ENCODE peak calls at places on chromosomes 16 and 17, in ten cellular contexts. R is SIG-M5; C is hypothalamus; F is activated CD4-positive, CD25-positive, alpha-beta regulatory T cell; V is MM.1S; U is COR-L47; B is effector memory CD8-positive, alpha-beta T cell; D is fibroblast of lung; G is B cell; P is activated CD8-positive, alpha-beta T cell treated with anti-CD3 and anti-CD28 coated beads for 36 hours. I is an unnamed sample.

GRCh38 chr16:22670551-22670970 is 143.4 kb upstream of the HS3ST2 start:
- DNase-seq in F (no peak), P (peak), B (no peak), G (peak), U (no peak), R (no peak), D (no peak), C (peak), V (no peak), I (peak)

GRCh38 chr17:78723001-78723796 is 58.9 kb downstream of the CYTH1 start:
- DNase-seq in R (no peak), G (no peak), B (no peak), C (peak), V (peak), F (no peak), D (peak), U (peak), P (no peak), I (peak)

GRCh38 chr16:79713609-79714309 is 113.2 kb upstream of the MAF start:
- DNase-seq in D (no peak), F (no peak), P (no peak), R (no peak), G (no peak), C (no peak), V (peak), B (no peak), U (no peak), I (no peak)

GRCh38 chr17:9409026-9409425 is 166.6 kb downstream of the STX8 start:
- DNase-seq in F (no peak), U (no peak), R (no peak), C (no peak), P (no peak), V (no peak), G (no peak), B (no peak), D (no peak), I (no peak)

GRCh38 chr16:49491736-49492089 is 118.1 kb downstream of the C16orf78 start:
- DNase-seq in U (no peak), V (peak), B (no peak), F (no peak), G (no peak), D (peak), C (peak), P (no peak), R (no peak), I (peak)

GRCh38 chr17:41494524-41494923 is 4.8 kb upstream of the KRT36 start:
- DNase-seq in F (no peak), V (no peak), C (no peak), R (no peak), P (no peak), G (no peak), D (peak), U (no peak), B (no peak), I (no peak)

GRCh38 chr16:86387461-86388440 is 122.6 kb upstream of the FOXF1 start:
- DNase-seq in P (peak), R (peak), U (no peak), F (no peak), B (no peak), V (no peak), C (no peak), G (no peak), D (peak), I (no peak)

GRCh38 chr17:8121531-8122390 is 2.1 kb downstream of the HES7 start:
- DNase-seq in U (no peak), V (peak), C (peak), F (peak), R (no peak), G (peak), D (peak), P (peak), B (peak), I (peak)

GRCh38 chr17:29038511-29039300 is 4.2 kb upstream of the PIPOX start:
- DNase-seq in G (no peak), R (no peak), C (no peak), P (no peak), D (peak), F (no peak), V (no peak), B (no peak), U (no peak), I (no peak)

GRCh38 chr17:40646791-40647548 is 648 bp downstream of the SMARCE1 start:
- DNase-seq in G (no peak), P (peak), U (peak), B (no peak), R (no peak), V (peak), C (no peak), F (no peak), D (peak), I (no peak)

GRCh38 chr17:9971991-9972390 is 66.9 kb upstream of the RCVRN start:
- DNase-seq in U (no peak), F (no peak), R (no peak), V (no peak), B (no peak), G (no peak), P (no peak), C (no peak), D (peak), I (no peak)

GRCh38 chr16:28567292-28567691 is 13.6 kb downstream of the SGF29 start:
- DNase-seq in D (no peak), U (no peak), P (no peak), F (no peak), B (no peak), G (no peak), C (no peak), V (no peak), R (no peak), I (no peak)

GRCh38 chr16:78277374-78277773 is 177.9 kb downstream of the WWOX start:
- DNase-seq in C (no peak), R (no peak), U (no peak), V (no peak), D (no peak), B (no peak), F (no peak), G (no peak), P (no peak), I (no peak)

GRCh38 chr16:2752850-2753522 is 548 bp downstream of the SRRM2 start:
- DNase-seq in G (peak), R (no peak), F (peak), U (peak), V (peak), D (peak), B (no peak), P (peak), C (peak), I (peak)

GRCh38 chr16:11205065-11205699 is 50.8 kb downstream of the SOCS1 start:
- DNase-seq in G (no peak), B (no peak), R (no peak), U (no peak), F (no peak), C (no peak), P (no peak), V (no peak), D (no peak), I (no peak)

GRCh38 chr17:67779098-67779672 is 46.1 kb upstream of the BPTF start:
- DNase-seq in C (no peak), V (peak), D (peak), R (no peak), F (no peak), U (no peak), B (peak), G (peak), P (peak), I (no peak)

GRCh38 chr16:25700547-25700946 is 8.8 kb downstream of the HS3ST4 start:
- DNase-seq in C (no peak), P (no peak), V (no peak), D (no peak), U (no peak), F (no peak), R (no peak), B (no peak), G (no peak), I (no peak)

GRCh38 chr16:87144232-87144631 is 173.0 kb downstream of the C16orf95 start:
- DNase-seq in D (no peak), R (no peak), P (no peak), C (no peak), F (no peak), U (no peak), B (no peak), G (no peak), V (no peak), I (no peak)

GRCh38 chr16:81786321-81786720 is 7.2 kb downstream of the PLCG2 start:
- DNase-seq in B (no peak), D (peak), R (no peak), P (no peak), U (no peak), F (no peak), G (no peak), C (no peak), V (no peak), I (no peak)

GRCh38 chr16:89847056-89847929 is 19.0 kb downstream of the SPIRE2 start:
- DNase-seq in D (no peak), R (no peak), V (no peak), F (no peak), B (no peak), C (no peak), G (no peak), P (no peak), U (peak), I (no peak)

GRCh38 chr17:56176101-56176500 is 22.8 kb downstream of the ANKFN1 start:
- DNase-seq in C (no peak), R (no peak), G (no peak), U (no peak), D (peak), B (no peak), P (no peak), V (no peak), F (no peak), I (no peak)

GRCh38 chr17:82383411-82383810 is 11.8 kb downstream of the UTS2R start:
- DNase-seq in D (no peak), C (no peak), U (no peak), R (no peak), V (no peak), G (no peak), B (no peak), P (no peak), F (no peak), I (no peak)

GRCh38 chr17:35132816-35133550 is 9.1 kb downstream of the NLE1 start:
- DNase-seq in G (no peak), B (no peak), U (no peak), V (no peak), R (no peak), P (no peak), F (no peak), D (no peak), C (no peak), I (no peak)

GRCh38 chr16:85146532-85146797 is 34.2 kb upstream of the CIBAR2 start:
- DNase-seq in V (no peak), P (no peak), C (no peak), F (no peak), D (no peak), R (no peak), B (no peak), U (no peak), G (no peak), I (no peak)

GRCh38 chr16:11361751-11362742 is 16.8 kb downstream of the RMI2 start:
- DNase-seq in B (peak), R (no peak), U (no peak), F (no peak), C (no peak), V (peak), P (peak), G (peak), D (no peak), I (no peak)

GRCh38 chr16:61834082-61834481 is 202.2 kb downstream of the CDH8 start:
- DNase-seq in U (no peak), P (no peak), B (no peak), V (no peak), C (no peak), D (no peak), R (no peak), F (no peak), G (no peak), I (no peak)